ENCODE peak calls at places on chromosomes 11 and 22, in nine cellular contexts. A is testis; P is pancreas; M is kidney; Y is CD4-positive, alpha-beta T cell; X is thoracic aorta; R is AG09319; V is RWPE1; G is GM23338. E is an unnamed sample.

GRCh38 chr22:27084130-27084529 is 426.7 kb downstream of the MIAT start:
- DNase-seq in A (no peak), P (no peak), M (no peak), Y (no peak), X (no peak), R (no peak), V (no peak), G (no peak), E (no peak)

GRCh38 chr11:61917043-61917356 is 366 bp downstream of the RAB3IL1 start:
- DNase-seq in A (no peak), P (no peak), M (no peak), Y (no peak), X (no peak), R (no peak), V (no peak), G (no peak), E (no peak)

GRCh38 chr22:26853495-26853894 is 196.1 kb downstream of the MIAT start:
- DNase-seq in A (no peak), P (no peak), M (no peak), Y (no peak), X (no peak), R (no peak), V (no peak), G (no peak), E (no peak)

GRCh38 chr11:201936-202335 is 5.3 kb downstream of the BET1L start:
- DNase-seq in A (peak), P (no peak), M (peak), Y (no peak), X (no peak), R (no peak), V (no peak), G (peak), E (no peak)

GRCh38 chr11:64135711-64136110 is 30.2 kb downstream of the MACROD1 start:
- DNase-seq in A (no peak), P (no peak), M (no peak), Y (no peak), X (no peak), R (no peak), V (no peak), G (no peak), E (no peak)

GRCh38 chr22:26476705-26477340 is 6.8 kb downstream of the HPS4 start:
- DNase-seq in A (no peak), P (no peak), M (no peak), Y (no peak), X (no peak), R (no peak), V (no peak), G (no peak), E (no peak)

GRCh38 chr11:35146074-35146521 is 7.1 kb downstream of the CD44 start:
- DNase-seq in A (no peak), P (no peak), M (no peak), Y (peak), X (no peak), R (no peak), V (peak), G (no peak), E (peak)

GRCh38 chr22:48798281-48799226 is 1029.1 kb downstream of the BRD1 start:
- DNase-seq in A (peak), P (no peak), M (no peak), Y (no peak), X (no peak), R (no peak), V (no peak), G (no peak), E (no peak)

GRCh38 chr22:45155050-45155840 is 8.5 kb upstream of the NUP50 start:
- DNase-seq in A (no peak), P (no peak), M (no peak), Y (no peak), X (no peak), R (peak), V (no peak), G (no peak), E (no peak)

GRCh38 chr22:43182726-43183125 is 4.2 kb downstream of the TTLL12 start:
- DNase-seq in A (no peak), P (no peak), M (peak), Y (no peak), X (no peak), R (no peak), V (no peak), G (no peak), E (no peak)
- TF ChIP-seq CTCF in A (no peak), P (no peak), M (no peak), Y (no peak), X (no peak), R (no peak), V (no peak), G (no peak), E (no peak)

GRCh38 chr11:67644042-67644441 is 4.5 kb upstream of the TBX10 start:
- DNase-seq in A (no peak), P (no peak), M (no peak), Y (no peak), X (no peak), R (no peak), V (peak), G (peak), E (no peak)
- TF ChIP-seq CTCF in A (no peak), P (no peak), M (peak), Y (no peak), X (no peak), R (no peak), V (peak), G (peak), E (peak)

DNA sequence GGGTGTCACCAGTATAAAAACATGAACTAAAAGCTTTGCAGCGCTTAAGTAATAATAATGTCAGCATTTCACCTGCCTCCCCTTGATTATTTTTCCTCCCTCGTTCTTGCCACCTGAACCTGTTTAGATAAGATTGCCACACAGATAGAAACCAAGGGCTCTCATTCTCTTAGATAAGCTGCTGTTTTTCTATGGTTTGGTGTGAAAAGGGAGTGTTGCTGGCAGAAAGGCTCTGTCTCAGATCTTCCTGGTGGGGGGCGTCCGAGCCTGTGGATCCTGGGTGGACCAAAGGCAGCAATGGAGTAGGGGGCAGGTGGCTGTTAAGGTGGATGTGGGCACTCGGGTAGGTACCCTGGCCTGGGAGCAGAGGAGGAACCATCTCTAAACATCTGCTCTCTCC is 147.5 kb downstream of the ST3GAL4 start:
- DNase-seq in A (no peak), P (no peak), M (no peak), Y (no peak), X (no peak), R (no peak), V (no peak), G (no peak), E (no peak)
- TF ChIP-seq CTCF in A (no peak), P (no peak), M (no peak), Y (no peak), X (no peak), R (no peak), V (no peak), G (no peak), E (no peak)

GRCh38 chr22:24434472-24435322 is 7.3 kb downstream of the ADORA2A start:
- DNase-seq in A (no peak), P (no peak), M (peak), Y (peak), X (no peak), R (no peak), V (no peak), G (no peak), E (no peak)

GRCh38 chr22:24432059-24432853 is 4.9 kb downstream of the ADORA2A start:
- DNase-seq in A (peak), P (no peak), M (peak), Y (no peak), X (no peak), R (no peak), V (peak), G (no peak), E (peak)

GRCh38 chr22:24431309-24432034 is 4.1 kb downstream of the ADORA2A start:
- DNase-seq in A (no peak), P (no peak), M (peak), Y (no peak), X (no peak), R (no peak), V (no peak), G (no peak), E (no peak)

GRCh38 chr22:24433868-24434471 is 6.6 kb downstream of the ADORA2A start:
- DNase-seq in A (no peak), P (no peak), M (peak), Y (no peak), X (no peak), R (no peak), V (no peak), G (no peak), E (no peak)

DNA sequence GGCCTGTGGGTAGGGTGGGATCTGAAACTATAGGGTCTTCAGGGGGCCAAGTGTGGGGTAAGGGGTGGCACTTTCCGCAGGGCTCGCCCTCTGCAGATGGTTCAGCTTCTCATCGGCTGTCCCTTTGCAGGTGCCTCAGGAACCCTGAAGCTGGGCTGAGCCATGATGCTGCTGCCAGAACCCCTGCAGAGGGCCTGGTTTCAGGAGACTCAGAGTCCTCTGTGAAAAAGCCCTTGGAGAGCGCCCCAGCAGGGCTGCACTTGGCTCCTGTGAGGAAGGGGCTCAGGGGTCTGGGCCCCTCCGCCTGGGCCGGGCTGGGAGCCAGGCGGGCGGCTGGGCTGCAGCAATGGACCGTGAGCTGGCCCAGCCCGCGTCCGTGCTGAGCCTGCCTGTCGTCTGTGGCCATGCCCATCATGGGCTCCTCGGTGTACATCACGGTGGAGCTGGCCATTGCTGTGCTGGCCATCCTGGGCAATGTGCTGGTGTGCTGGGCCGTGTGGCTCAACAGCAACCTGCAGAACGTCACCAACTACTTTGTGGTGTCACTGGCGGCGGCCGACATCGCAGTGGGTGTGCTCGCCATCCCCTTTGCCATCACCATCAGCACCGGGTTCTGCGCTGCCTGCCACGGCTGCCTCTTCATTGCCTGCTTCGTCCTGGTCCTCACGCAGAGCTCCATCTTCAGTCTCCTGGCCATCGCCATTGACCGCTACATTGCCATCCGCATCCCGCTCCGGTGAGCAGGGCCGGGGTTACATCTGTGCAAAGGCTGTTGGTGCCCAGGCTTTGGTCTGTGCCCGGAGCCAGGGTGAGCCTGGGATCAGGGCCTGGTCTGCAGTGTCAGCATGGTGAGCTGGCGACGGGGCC is 5.8 kb downstream of the ADORA2A start:
- DNase-seq in A (no peak), P (no peak), M (peak), Y (no peak), X (no peak), R (no peak), V (no peak), G (no peak), E (no peak)
- TF ChIP-seq CTCF in A (no peak), P (no peak), M (no peak), Y (no peak), X (no peak), R (no peak), V (no peak), G (no peak), E (no peak)

GRCh38 chr11:12813371-12814225 is 139.4 kb downstream of the TEAD1 start:
- DNase-seq in A (peak), P (no peak), M (peak), Y (no peak), X (no peak), R (no peak), V (no peak), G (no peak), E (peak)
- TF ChIP-seq CTCF in A (no peak), P (no peak), M (no peak), Y (no peak), X (no peak), R (no peak), V (no peak), G (no peak), E (no peak)

GRCh38 chr11:57429946-57430345 is 3.0 kb upstream of the SLC43A3 start:
- DNase-seq in A (no peak), P (no peak), M (no peak), Y (no peak), X (no peak), R (no peak), V (no peak), G (no peak), E (no peak)

GRCh38 chr11:57428643-57429042 is 1.7 kb upstream of the SLC43A3 start:
- DNase-seq in A (no peak), P (no peak), M (no peak), Y (no peak), X (no peak), R (no peak), V (no peak), G (no peak), E (no peak)

GRCh38 chr11:57432017-57432590 is 5.2 kb upstream of the SLC43A3 start:
- DNase-seq in A (no peak), P (no peak), M (no peak), Y (no peak), X (no peak), R (no peak), V (no peak), G (no peak), E (no peak)

GRCh38 chr11:57432714-57433163 is 5.8 kb upstream of the SLC43A3 start:
- DNase-seq in A (peak), P (no peak), M (no peak), Y (no peak), X (no peak), R (no peak), V (no peak), G (no peak), E (no peak)

GRCh38 chr11:57430946-57431345 is 4.0 kb upstream of the SLC43A3 start:
- DNase-seq in A (no peak), P (no peak), M (no peak), Y (no peak), X (no peak), R (no peak), V (no peak), G (peak), E (no peak)
- TF ChIP-seq CTCF in A (no peak), P (no peak), M (no peak), Y (no peak), X (no peak), R (no peak), V (no peak), G (no peak), E (no peak)

GRCh38 chr11:1853376-1854131 is 670 bp downstream of the LSP1 start:
- DNase-seq in A (no peak), P (no peak), M (peak), Y (no peak), X (no peak), R (no peak), V (no peak), G (no peak), E (no peak)
- TF ChIP-seq CTCF in A (no peak), P (no peak), M (no peak), Y (no peak), X (no peak), R (no peak), V (no peak), G (no peak), E (no peak)

GRCh38 chr11:75214411-75214821 is 26.2 kb upstream of the TPBGL start:
- DNase-seq in A (peak), P (peak), M (peak), Y (peak), X (peak), R (peak), V (peak), G (peak), E (peak)
- TF ChIP-seq CTCF in A (no peak), P (no peak), M (peak), Y (no peak), X (no peak), R (peak), V (peak), G (peak), E (no peak)

E was measured in Calu3.